ENCODE peak calls at places on chromosome 20, in five cellular contexts. One of them, this sample, is unnamed.

GRCh38 chr20:51528263-51529026 is 14.1 kb downstream of the NFATC2 start:
- DNase-seq in CD4-positive, alpha-beta T cell: no peak
- DNase-seq in HCT116: no peak
- DNase-seq in left lung: no peak
- DNase-seq in body of pancreas: no peak
- DNase-seq in this sample: no peak

GRCh38 chr20:5845686-5846651 is 95.8 kb downstream of the SHLD1 start:
- DNase-seq in body of pancreas: no peak
- DNase-seq in HCT116: no peak
- DNase-seq in left lung: no peak
- DNase-seq in CD4-positive, alpha-beta T cell: no peak
- DNase-seq in this sample: no peak

GRCh38 chr20:62357681-62358080 is 9.4 kb downstream of the LAMA5 start:
- DNase-seq in HCT116: no peak
- DNase-seq in body of pancreas: peak
- DNase-seq in left lung: peak
- DNase-seq in CD4-positive, alpha-beta T cell: no peak
- DNase-seq in this sample: no peak

GRCh38 chr20:18019068-18019467 is 38.6 kb downstream of the OVOL2 start:
- DNase-seq in CD4-positive, alpha-beta T cell: no peak
- DNase-seq in left lung: no peak
- DNase-seq in HCT116: no peak
- DNase-seq in body of pancreas: no peak
- DNase-seq in this sample: no peak

GRCh38 chr20:61856626-61857413 is 208.9 kb downstream of the TAF4 start:
- DNase-seq in CD4-positive, alpha-beta T cell: no peak
- DNase-seq in left lung: peak
- DNase-seq in HCT116: no peak
- DNase-seq in body of pancreas: no peak
- DNase-seq in this sample: no peak

GRCh38 chr20:19943021-19943659 is 74.0 kb upstream of the NAA20 start:
- DNase-seq in body of pancreas: no peak
- DNase-seq in CD4-positive, alpha-beta T cell: no peak
- DNase-seq in HCT116: no peak
- DNase-seq in left lung: no peak
- DNase-seq in this sample: no peak

GRCh38 chr20:60138263-60139127 is 180.3 kb downstream of the CDH26 start:
- DNase-seq in body of pancreas: peak
- DNase-seq in CD4-positive, alpha-beta T cell: no peak
- DNase-seq in left lung: peak
- DNase-seq in HCT116: no peak
- DNase-seq in this sample: no peak

GRCh38 chr20:63350597-63351379 is 10.4 kb downstream of the CHRNA4 start:
- DNase-seq in CD4-positive, alpha-beta T cell: no peak
- DNase-seq in body of pancreas: no peak
- DNase-seq in HCT116: no peak
- DNase-seq in left lung: peak
- DNase-seq in this sample: no peak

GRCh38 chr20:15756401-15756800 is 816.8 kb downstream of the KIF16B start:
- DNase-seq in HCT116: no peak
- DNase-seq in body of pancreas: no peak
- DNase-seq in left lung: no peak
- DNase-seq in CD4-positive, alpha-beta T cell: no peak
- DNase-seq in this sample: no peak

GRCh38 chr20:54429364-54429763 is 46.0 kb upstream of the DOK5 start:
- DNase-seq in body of pancreas: no peak
- DNase-seq in left lung: no peak
- DNase-seq in HCT116: no peak
- DNase-seq in CD4-positive, alpha-beta T cell: no peak
- DNase-seq in this sample: no peak

GRCh38 chr20:43530321-43531090 is 23.0 kb downstream of the L3MBTL1 start:
- DNase-seq in left lung: no peak
- DNase-seq in body of pancreas: peak
- DNase-seq in HCT116: no peak
- DNase-seq in CD4-positive, alpha-beta T cell: no peak
- DNase-seq in this sample: no peak

GRCh38 chr20:62079166-62079565 is 13.5 kb upstream of the TAF4 start:
- DNase-seq in body of pancreas: no peak
- DNase-seq in left lung: no peak
- DNase-seq in CD4-positive, alpha-beta T cell: no peak
- DNase-seq in HCT116: no peak
- DNase-seq in this sample: no peak

GRCh38 chr20:20553534-20553933 is 158.9 kb downstream of the RALGAPA2 start:
- DNase-seq in HCT116: no peak
- DNase-seq in body of pancreas: no peak
- DNase-seq in CD4-positive, alpha-beta T cell: no peak
- DNase-seq in left lung: no peak
- DNase-seq in this sample: no peak

GRCh38 chr20:33871362-33871761 is 60.2 kb downstream of the CHMP4B start:
- DNase-seq in body of pancreas: no peak
- DNase-seq in left lung: no peak
- DNase-seq in CD4-positive, alpha-beta T cell: no peak
- DNase-seq in HCT116: no peak
- DNase-seq in this sample: no peak

GRCh38 chr20:32034581-32035397 is 17.3 kb upstream of the HCK start:
- DNase-seq in body of pancreas: no peak
- DNase-seq in left lung: peak
- DNase-seq in CD4-positive, alpha-beta T cell: no peak
- DNase-seq in HCT116: no peak
- DNase-seq in this sample: no peak

GRCh38 chr20:53940883-53941546 is 129.4 kb downstream of the BCAS1 start:
- DNase-seq in body of pancreas: no peak
- DNase-seq in left lung: no peak
- DNase-seq in CD4-positive, alpha-beta T cell: no peak
- DNase-seq in HCT116: no peak
- DNase-seq in this sample: no peak

GRCh38 chr20:8756410-8756809 is 312.5 kb upstream of the PLCB4 start:
- DNase-seq in left lung: no peak
- DNase-seq in body of pancreas: no peak
- DNase-seq in CD4-positive, alpha-beta T cell: no peak
- DNase-seq in HCT116: peak
- DNase-seq in this sample: peak

GRCh38 chr20:13671500-13672288 is 33.0 kb upstream of the TASP1 start:
- DNase-seq in left lung: no peak
- DNase-seq in CD4-positive, alpha-beta T cell: no peak
- DNase-seq in body of pancreas: no peak
- DNase-seq in HCT116: no peak
- DNase-seq in this sample: no peak

GRCh38 chr20:1657556-1658334 is at the start of gene SIRPG:
- DNase-seq in CD4-positive, alpha-beta T cell: no peak
- DNase-seq in left lung: no peak
- DNase-seq in body of pancreas: no peak
- DNase-seq in HCT116: no peak
- DNase-seq in this sample: no peak

DNA sequence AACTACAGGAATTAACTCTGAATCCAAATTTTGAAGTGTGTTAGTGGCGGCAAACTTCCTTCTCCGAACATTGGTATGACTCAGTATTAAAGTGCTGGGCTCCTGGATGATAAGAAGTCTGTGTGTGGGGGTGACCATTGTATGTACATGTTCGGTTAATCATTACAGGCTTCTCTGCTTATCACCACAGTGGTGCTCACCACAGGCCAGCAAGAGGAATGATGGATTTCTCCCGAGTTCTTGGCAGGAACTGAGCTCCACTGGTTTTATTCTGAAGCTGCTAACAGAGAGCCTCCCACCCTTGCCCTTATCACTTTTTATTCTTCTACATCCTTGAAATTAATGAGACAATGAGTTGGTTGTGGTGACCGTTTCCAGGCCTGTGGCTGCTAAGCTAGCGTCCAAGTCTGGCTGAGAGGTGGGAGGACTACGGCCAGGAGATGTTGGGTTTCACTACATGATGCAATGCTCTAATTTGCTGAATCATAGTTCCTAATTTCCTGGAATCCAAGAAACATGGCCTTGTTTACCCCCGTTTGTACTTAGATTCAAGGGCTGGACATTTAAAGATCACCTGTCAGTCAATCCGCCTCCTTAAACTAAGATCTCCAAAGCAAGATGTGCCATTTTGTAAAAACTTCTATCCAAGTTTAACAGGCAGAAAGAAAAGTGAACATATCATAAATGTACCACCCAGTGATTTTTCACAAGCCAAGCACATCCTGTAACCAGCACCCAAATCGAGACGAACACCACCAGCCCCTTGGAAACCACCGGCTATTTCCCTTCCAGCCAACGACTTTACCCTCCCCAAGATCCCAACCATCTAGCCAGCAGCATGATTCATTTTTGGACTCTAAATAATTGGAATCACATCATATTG is 172.6 kb downstream of the FOXA2 start:
- DNase-seq in CD4-positive, alpha-beta T cell: no peak
- DNase-seq in HCT116: no peak
- DNase-seq in left lung: no peak
- DNase-seq in body of pancreas: peak
- DNase-seq in this sample: no peak
- H3K27ac ChIP-seq in CD4-positive, alpha-beta T cell: no peak
- H3K27ac ChIP-seq in HCT116: no peak
- H3K27ac ChIP-seq in left lung: peak
- H3K27ac ChIP-seq in body of pancreas: peak
- H3K27ac ChIP-seq in this sample: peak

GRCh38 chr20:23260181-23260840 is 90.3 kb upstream of the NXT1 start:
- DNase-seq in left lung: no peak
- DNase-seq in HCT116: no peak
- DNase-seq in CD4-positive, alpha-beta T cell: no peak
- DNase-seq in body of pancreas: no peak
- DNase-seq in this sample: no peak

GRCh38 chr20:23257106-23257761 is 93.4 kb upstream of the NXT1 start:
- DNase-seq in body of pancreas: no peak
- DNase-seq in HCT116: no peak
- DNase-seq in CD4-positive, alpha-beta T cell: no peak
- DNase-seq in left lung: no peak
- DNase-seq in this sample: no peak

GRCh38 chr20:23257848-23258746 is 92.5 kb upstream of the NXT1 start:
- DNase-seq in CD4-positive, alpha-beta T cell: no peak
- DNase-seq in HCT116: no peak
- DNase-seq in left lung: no peak
- DNase-seq in body of pancreas: no peak
- DNase-seq in this sample: peak

GRCh38 chr20:23255658-23256385 is 94.8 kb upstream of the NXT1 start:
- DNase-seq in body of pancreas: no peak
- DNase-seq in HCT116: no peak
- DNase-seq in CD4-positive, alpha-beta T cell: no peak
- DNase-seq in left lung: no peak
- DNase-seq in this sample: no peak

GRCh38 chr20:23258747-23259121 is 91.9 kb upstream of the NXT1 start:
- DNase-seq in body of pancreas: no peak
- DNase-seq in left lung: no peak
- DNase-seq in HCT116: no peak
- DNase-seq in CD4-positive, alpha-beta T cell: no peak
- DNase-seq in this sample: no peak
- H3K27ac ChIP-seq in body of pancreas: no peak
- H3K27ac ChIP-seq in left lung: peak
- H3K27ac ChIP-seq in HCT116: no peak
- H3K27ac ChIP-seq in CD4-positive, alpha-beta T cell: no peak
- H3K27ac ChIP-seq in this sample: peak

GRCh38 chr20:45094864-45095574 is 5.9 kb downstream of the KCNS1 start:
- DNase-seq in CD4-positive, alpha-beta T cell: no peak
- DNase-seq in body of pancreas: no peak
- DNase-seq in left lung: peak
- DNase-seq in HCT116: no peak
- DNase-seq in this sample: no peak
- H3K27ac ChIP-seq in CD4-positive, alpha-beta T cell: no peak
- H3K27ac ChIP-seq in body of pancreas: no peak
- H3K27ac ChIP-seq in left lung: no peak
- H3K27ac ChIP-seq in HCT116: no peak
- H3K27ac ChIP-seq in this sample: no peak

GRCh38 chr20:57713951-57714350 is 4.1 kb upstream of the PMEPA1 start:
- DNase-seq in CD4-positive, alpha-beta T cell: no peak
- DNase-seq in HCT116: no peak
- DNase-seq in left lung: no peak
- DNase-seq in body of pancreas: no peak
- DNase-seq in this sample: no peak
- H3K27ac ChIP-seq in CD4-positive, alpha-beta T cell: no peak
- H3K27ac ChIP-seq in HCT116: no peak
- H3K27ac ChIP-seq in left lung: peak
- H3K27ac ChIP-seq in body of pancreas: peak
- H3K27ac ChIP-seq in this sample: peak

GRCh38 chr20:3739926-3740599 is 7.6 kb downstream of the HSPA12B start:
- DNase-seq in CD4-positive, alpha-beta T cell: no peak
- DNase-seq in body of pancreas: no peak
- DNase-seq in HCT116: no peak
- DNase-seq in left lung: no peak
- DNase-seq in this sample: no peak
- H3K27ac ChIP-seq in CD4-positive, alpha-beta T cell: no peak
- H3K27ac ChIP-seq in body of pancreas: peak
- H3K27ac ChIP-seq in HCT116: no peak
- H3K27ac ChIP-seq in left lung: peak
- H3K27ac ChIP-seq in this sample: no peak

DNA sequence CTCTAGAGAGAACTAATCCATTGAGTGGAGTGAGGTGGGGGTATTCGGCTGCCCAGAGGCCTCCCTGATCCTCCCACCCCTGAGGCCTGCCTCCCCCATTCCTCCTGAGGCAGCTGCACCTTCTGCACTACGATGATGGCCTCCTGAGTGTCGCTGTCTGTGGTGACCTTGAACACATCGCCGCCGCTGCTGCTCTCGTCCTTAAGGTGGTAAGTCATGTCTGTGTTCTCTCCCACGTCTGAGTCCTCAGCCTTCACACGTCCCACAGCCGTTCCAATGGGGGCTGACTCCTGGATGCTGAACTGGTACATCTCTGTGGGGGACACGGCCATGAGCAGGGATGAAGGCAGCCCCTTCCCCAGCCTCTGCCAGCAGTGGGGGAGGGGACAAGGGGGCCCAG is 94.8 kb downstream of the CD40 start:
- DNase-seq in HCT116: no peak
- DNase-seq in left lung: no peak
- DNase-seq in CD4-positive, alpha-beta T cell: no peak
- DNase-seq in body of pancreas: no peak
- DNase-seq in this sample: no peak
- H3K27ac ChIP-seq in HCT116: no peak
- H3K27ac ChIP-seq in left lung: no peak
- H3K27ac ChIP-seq in CD4-positive, alpha-beta T cell: no peak
- H3K27ac ChIP-seq in body of pancreas: no peak
- H3K27ac ChIP-seq in this sample: no peak

DNA sequence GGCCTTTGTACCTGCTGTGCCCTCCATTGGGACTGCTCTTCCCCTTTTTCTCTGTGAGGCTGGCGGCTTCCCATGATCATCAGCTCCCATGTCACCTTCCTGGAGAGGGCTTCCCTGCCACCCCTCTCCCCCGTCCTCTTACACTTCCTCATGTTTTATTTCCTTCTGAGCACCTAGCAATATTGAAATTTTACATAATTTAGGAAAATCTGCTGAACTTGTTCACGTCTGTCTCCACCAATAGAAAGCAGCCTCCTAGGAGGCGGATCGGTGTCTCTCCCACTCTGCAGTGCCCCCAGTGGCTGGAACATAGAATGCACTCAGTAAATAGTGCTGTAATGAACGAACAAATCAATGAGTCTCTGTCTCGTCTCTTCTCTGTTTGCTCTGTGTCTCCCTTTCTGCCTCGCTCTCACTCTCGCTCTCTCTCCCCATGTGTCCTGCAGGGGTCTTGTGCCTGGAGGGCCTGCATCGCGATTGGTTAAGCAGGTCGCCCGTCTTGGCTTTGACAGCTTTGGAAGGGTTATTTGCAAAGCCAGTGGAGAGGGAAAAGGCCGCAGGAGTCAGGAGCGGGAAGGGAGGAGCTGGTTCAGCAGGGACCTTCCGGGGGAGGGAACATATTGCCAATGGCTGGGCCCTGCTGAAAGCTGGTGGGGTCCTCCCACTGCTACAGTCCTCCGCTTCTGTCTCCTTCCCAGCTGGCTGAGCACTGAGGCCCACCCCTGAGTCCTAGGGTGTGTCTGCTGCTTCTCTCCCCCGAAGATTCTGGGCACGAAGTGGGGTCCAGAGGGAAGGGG is 12.1 kb upstream of the OCSTAMP start:
- DNase-seq in body of pancreas: peak
- DNase-seq in HCT116: peak
- DNase-seq in CD4-positive, alpha-beta T cell: peak
- DNase-seq in left lung: no peak
- DNase-seq in this sample: no peak
- H3K27ac ChIP-seq in body of pancreas: peak
- H3K27ac ChIP-seq in HCT116: no peak
- H3K27ac ChIP-seq in CD4-positive, alpha-beta T cell: no peak
- H3K27ac ChIP-seq in left lung: no peak
- H3K27ac ChIP-seq in this sample: no peak